ENCODE peak calls at places on chromosomes 5 and 9, in seven cellular contexts. One of them, this sample, is unnamed.

GRCh38 chr9:76101472-76101871 is 211.0 kb downstream of the PCSK5 start:
- DNase-seq in pancreas: no peak
- DNase-seq in colonic mucosa: no peak
- DNase-seq in endothelial cell of umbilical vein: no peak
- DNase-seq in neuronal stem cell: no peak
- DNase-seq in psoas muscle: no peak
- DNase-seq in tibial nerve: no peak
- DNase-seq in this sample: no peak

GRCh38 chr5:1010181-1010510 is 1.5 kb downstream of the NKD2 start:
- DNase-seq in neuronal stem cell: no peak
- DNase-seq in colonic mucosa: no peak
- DNase-seq in psoas muscle: no peak
- DNase-seq in pancreas: no peak
- DNase-seq in endothelial cell of umbilical vein: no peak
- DNase-seq in tibial nerve: no peak
- DNase-seq in this sample: no peak

GRCh38 chr5:69265931-69266330 is 31.2 kb downstream of the CDK7 start:
- DNase-seq in pancreas: no peak
- DNase-seq in neuronal stem cell: peak; percentile 51
- DNase-seq in tibial nerve: no peak
- DNase-seq in colonic mucosa: no peak
- DNase-seq in endothelial cell of umbilical vein: no peak
- DNase-seq in psoas muscle: no peak
- DNase-seq in this sample: peak; percentile 57

GRCh38 chr9:79757906-79758669 is 186.3 kb downstream of the TLE4 start:
- DNase-seq in endothelial cell of umbilical vein: peak; percentile 31
- DNase-seq in pancreas: no peak
- DNase-seq in neuronal stem cell: no peak
- DNase-seq in colonic mucosa: no peak
- DNase-seq in tibial nerve: no peak
- DNase-seq in psoas muscle: no peak
- DNase-seq in this sample: no peak

GRCh38 chr9:24801344-24801743 is 255.6 kb upstream of the IZUMO3 start:
- DNase-seq in endothelial cell of umbilical vein: no peak
- DNase-seq in psoas muscle: no peak
- DNase-seq in colonic mucosa: no peak
- DNase-seq in tibial nerve: no peak
- DNase-seq in pancreas: no peak
- DNase-seq in neuronal stem cell: no peak
- DNase-seq in this sample: no peak

GRCh38 chr5:135543151-135543818 is 7.5 kb upstream of the NEUROG1 start:
- DNase-seq in endothelial cell of umbilical vein: no peak
- DNase-seq in tibial nerve: no peak
- DNase-seq in pancreas: no peak
- DNase-seq in neuronal stem cell: peak; percentile 44
- DNase-seq in colonic mucosa: no peak
- DNase-seq in psoas muscle: no peak
- DNase-seq in this sample: no peak

GRCh38 chr9:130043654-130044623 is 950 bp upstream of the FNBP1 start:
- DNase-seq in psoas muscle: peak; percentile 72
- DNase-seq in tibial nerve: peak; percentile 71
- DNase-seq in endothelial cell of umbilical vein: peak; percentile 74
- DNase-seq in colonic mucosa: peak; percentile 56
- DNase-seq in neuronal stem cell: no peak
- DNase-seq in pancreas: peak; percentile 12
- DNase-seq in this sample: no peak

GRCh38 chr5:60576425-60576824 is 123.5 kb downstream of the DEPDC1B start:
- DNase-seq in psoas muscle: no peak
- DNase-seq in pancreas: no peak
- DNase-seq in endothelial cell of umbilical vein: no peak
- DNase-seq in colonic mucosa: no peak
- DNase-seq in tibial nerve: no peak
- DNase-seq in neuronal stem cell: no peak
- DNase-seq in this sample: no peak

GRCh38 chr9:100639851-100640250 is 62.0 kb downstream of the CAVIN4 start:
- DNase-seq in pancreas: no peak
- DNase-seq in tibial nerve: no peak
- DNase-seq in endothelial cell of umbilical vein: no peak
- DNase-seq in neuronal stem cell: no peak
- DNase-seq in colonic mucosa: no peak
- DNase-seq in psoas muscle: no peak
- DNase-seq in this sample: no peak

GRCh38 chr5:56668996-56669395 is 146.4 kb upstream of the MAP3K1 start:
- DNase-seq in psoas muscle: no peak
- DNase-seq in neuronal stem cell: no peak
- DNase-seq in pancreas: no peak
- DNase-seq in colonic mucosa: no peak
- DNase-seq in tibial nerve: no peak
- DNase-seq in endothelial cell of umbilical vein: no peak
- DNase-seq in this sample: no peak

GRCh38 chr5:56534102-56534501 is 281.2 kb upstream of the MAP3K1 start:
- DNase-seq in neuronal stem cell: no peak
- DNase-seq in psoas muscle: no peak
- DNase-seq in tibial nerve: no peak
- DNase-seq in endothelial cell of umbilical vein: no peak
- DNase-seq in colonic mucosa: no peak
- DNase-seq in pancreas: no peak
- DNase-seq in this sample: no peak

GRCh38 chr5:179530069-179530998 is 20.0 kb upstream of the RUFY1 start:
- DNase-seq in endothelial cell of umbilical vein: peak; percentile 75
- DNase-seq in pancreas: no peak
- DNase-seq in colonic mucosa: peak; percentile 68
- DNase-seq in neuronal stem cell: peak; percentile 5
- DNase-seq in tibial nerve: no peak
- DNase-seq in psoas muscle: peak; percentile 79
- DNase-seq in this sample: no peak

GRCh38 chr5:60287174-60287771 is 393.7 kb upstream of the PDE4D start:
- DNase-seq in pancreas: peak; percentile 25
- DNase-seq in colonic mucosa: peak; percentile 43
- DNase-seq in psoas muscle: no peak
- DNase-seq in neuronal stem cell: peak; percentile 69
- DNase-seq in tibial nerve: no peak
- DNase-seq in endothelial cell of umbilical vein: peak; percentile 62
- DNase-seq in this sample: peak; percentile 55

GRCh38 chr9:129464972-129465833 is 155.7 kb downstream of the C9orf50 start:
- DNase-seq in colonic mucosa: no peak
- DNase-seq in endothelial cell of umbilical vein: no peak
- DNase-seq in neuronal stem cell: no peak
- DNase-seq in psoas muscle: peak; percentile 71
- DNase-seq in pancreas: no peak
- DNase-seq in tibial nerve: no peak
- DNase-seq in this sample: no peak

GRCh38 chr5:115843444-115844130 is 1.9 kb downstream of the AP3S1 start:
- DNase-seq in neuronal stem cell: no peak
- DNase-seq in psoas muscle: no peak
- DNase-seq in pancreas: no peak
- DNase-seq in endothelial cell of umbilical vein: no peak
- DNase-seq in colonic mucosa: no peak
- DNase-seq in tibial nerve: no peak
- DNase-seq in this sample: no peak

GRCh38 chr5:115841382-115842088 is at the start of the genes AP3S1 and ATG12:
- DNase-seq in endothelial cell of umbilical vein: peak; percentile 95
- DNase-seq in psoas muscle: peak; percentile 95
- DNase-seq in pancreas: peak; percentile 87
- DNase-seq in neuronal stem cell: peak; percentile 89
- DNase-seq in colonic mucosa: peak; percentile 94
- DNase-seq in tibial nerve: peak; percentile 89
- DNase-seq in this sample: peak; percentile 81

GRCh38 chr5:115842089-115842881 is 550 bp downstream of the AP3S1 start:
- DNase-seq in pancreas: no peak
- DNase-seq in neuronal stem cell: no peak
- DNase-seq in psoas muscle: no peak
- DNase-seq in colonic mucosa: peak; percentile 32
- DNase-seq in tibial nerve: peak; percentile 22
- DNase-seq in endothelial cell of umbilical vein: no peak
- DNase-seq in this sample: no peak

GRCh38 chr5:115842952-115843351 is 1.2 kb downstream of the AP3S1 start:
- DNase-seq in tibial nerve: no peak
- DNase-seq in neuronal stem cell: no peak
- DNase-seq in psoas muscle: no peak
- DNase-seq in endothelial cell of umbilical vein: peak; percentile 49
- DNase-seq in colonic mucosa: no peak
- DNase-seq in pancreas: no peak
- DNase-seq in this sample: no peak

DNA sequence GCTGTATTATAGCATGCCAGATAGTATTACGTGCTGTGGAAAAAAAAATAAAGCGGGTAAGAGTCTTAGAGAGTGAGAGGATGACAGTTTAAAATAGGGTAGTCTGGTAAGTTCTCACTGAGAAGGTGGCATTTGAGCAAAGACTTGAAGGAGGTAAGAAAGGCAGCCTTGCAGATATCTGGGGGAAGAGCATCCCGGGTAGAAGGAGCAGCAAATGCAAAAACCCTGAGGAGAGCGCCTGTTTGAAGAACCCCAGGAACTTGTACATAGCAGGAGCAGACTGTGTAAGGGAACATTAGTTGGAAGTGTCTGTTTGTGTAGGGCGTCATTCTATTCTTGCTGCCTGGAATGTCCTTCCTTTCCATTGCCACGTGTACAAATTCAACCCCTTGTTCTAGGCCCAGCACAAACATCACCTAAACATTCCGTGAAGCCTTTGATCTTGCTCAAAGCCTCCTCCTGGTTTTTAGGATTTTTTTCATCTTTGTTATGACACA is 2.6 kb downstream of the AP3S1 start:
- DNase-seq in pancreas: no peak
- DNase-seq in tibial nerve: no peak
- DNase-seq in neuronal stem cell: no peak
- DNase-seq in colonic mucosa: no peak
- DNase-seq in psoas muscle: no peak
- DNase-seq in endothelial cell of umbilical vein: peak; percentile 67
- DNase-seq in this sample: no peak
- H3K4me3 ChIP-seq in pancreas: no peak overlapping the region
- H3K4me3 ChIP-seq in tibial nerve: no peak overlapping the region
- H3K4me3 ChIP-seq in neuronal stem cell: no peak overlapping the region
- H3K4me3 ChIP-seq in colonic mucosa: no peak overlapping the region
- H3K4me3 ChIP-seq in psoas muscle: peak overlapping the region; percentile 87
- H3K4me3 ChIP-seq in endothelial cell of umbilical vein: no peak overlapping the region
- H3K4me3 ChIP-seq in this sample: no peak overlapping the region

DNA sequence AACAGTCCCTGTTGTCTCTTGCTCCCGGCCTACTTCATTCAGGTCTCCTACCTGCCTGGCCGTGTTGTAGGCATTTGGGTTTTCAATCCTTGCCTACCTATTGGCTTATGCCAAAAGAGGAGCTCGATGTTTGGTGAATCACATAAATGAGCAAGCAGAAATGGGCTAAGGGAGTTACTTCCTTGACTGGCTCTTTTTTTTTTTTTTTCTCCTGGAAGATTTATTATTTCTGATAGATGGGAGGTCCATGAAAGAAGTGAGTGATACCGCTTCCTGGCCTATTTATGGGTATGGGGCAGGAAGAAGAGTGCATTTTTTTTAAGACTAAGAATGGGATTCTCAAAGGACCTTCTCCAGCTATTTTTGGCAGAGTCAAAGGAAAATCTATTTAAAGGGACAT is 294.0 kb downstream of the ARHGAP26 start:
- DNase-seq in colonic mucosa: no peak
- DNase-seq in tibial nerve: no peak
- DNase-seq in neuronal stem cell: no peak
- DNase-seq in endothelial cell of umbilical vein: peak; percentile 48
- DNase-seq in pancreas: no peak
- DNase-seq in psoas muscle: no peak
- DNase-seq in this sample: no peak
- H3K4me1 ChIP-seq in colonic mucosa: no peaks in the 10 kb centered on the region
- H3K4me1 ChIP-seq in tibial nerve: peaks cover 34% of the 10 kb centered on the region
- H3K4me1 ChIP-seq in neuronal stem cell: no peaks in the 10 kb centered on the region
- H3K4me1 ChIP-seq in endothelial cell of umbilical vein: peaks cover 50% of the 10 kb centered on the region
- H3K4me1 ChIP-seq in pancreas: no peaks in the 10 kb centered on the region
- H3K4me1 ChIP-seq in psoas muscle: peaks cover 83% of the 10 kb centered on the region
- H3K4me1 ChIP-seq in this sample: peaks cover 3% of the 10 kb centered on the region

DNA sequence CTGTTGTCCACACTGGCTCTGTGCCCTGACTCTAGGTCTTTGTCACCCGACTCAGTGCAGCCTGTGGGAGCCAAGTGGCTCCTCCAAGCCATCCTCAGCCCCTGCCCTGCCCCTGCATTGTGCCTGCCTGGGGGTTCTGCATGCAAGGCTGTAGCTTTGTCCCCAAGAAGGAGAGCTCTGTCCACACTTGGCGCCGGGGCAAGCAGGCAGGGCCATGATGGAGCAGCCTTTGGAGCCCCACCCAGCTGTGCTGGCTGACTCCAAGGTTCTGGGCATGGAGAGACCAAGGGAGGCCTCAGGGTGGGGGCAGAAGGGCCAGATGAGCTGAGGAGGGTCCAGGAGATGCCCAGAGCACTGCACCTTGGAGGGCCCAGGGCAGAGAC is 226.2 kb downstream of the CACNA1B start:
- DNase-seq in endothelial cell of umbilical vein: no peak
- DNase-seq in colonic mucosa: peak; percentile 5
- DNase-seq in tibial nerve: no peak
- DNase-seq in neuronal stem cell: no peak
- DNase-seq in pancreas: no peak
- DNase-seq in psoas muscle: no peak
- DNase-seq in this sample: no peak
- H3K9me3 ChIP-seq in endothelial cell of umbilical vein: peaks cover 4% of the 10 kb centered on the region
- H3K9me3 ChIP-seq in colonic mucosa: no peaks in the 10 kb centered on the region
- H3K9me3 ChIP-seq in tibial nerve: no peaks in the 10 kb centered on the region
- H3K9me3 ChIP-seq in neuronal stem cell: no peaks in the 10 kb centered on the region
- H3K9me3 ChIP-seq in pancreas: no peaks in the 10 kb centered on the region
- H3K9me3 ChIP-seq in psoas muscle: no peaks in the 10 kb centered on the region
- H3K9me3 ChIP-seq in this sample: no peaks in the 10 kb centered on the region

DNA sequence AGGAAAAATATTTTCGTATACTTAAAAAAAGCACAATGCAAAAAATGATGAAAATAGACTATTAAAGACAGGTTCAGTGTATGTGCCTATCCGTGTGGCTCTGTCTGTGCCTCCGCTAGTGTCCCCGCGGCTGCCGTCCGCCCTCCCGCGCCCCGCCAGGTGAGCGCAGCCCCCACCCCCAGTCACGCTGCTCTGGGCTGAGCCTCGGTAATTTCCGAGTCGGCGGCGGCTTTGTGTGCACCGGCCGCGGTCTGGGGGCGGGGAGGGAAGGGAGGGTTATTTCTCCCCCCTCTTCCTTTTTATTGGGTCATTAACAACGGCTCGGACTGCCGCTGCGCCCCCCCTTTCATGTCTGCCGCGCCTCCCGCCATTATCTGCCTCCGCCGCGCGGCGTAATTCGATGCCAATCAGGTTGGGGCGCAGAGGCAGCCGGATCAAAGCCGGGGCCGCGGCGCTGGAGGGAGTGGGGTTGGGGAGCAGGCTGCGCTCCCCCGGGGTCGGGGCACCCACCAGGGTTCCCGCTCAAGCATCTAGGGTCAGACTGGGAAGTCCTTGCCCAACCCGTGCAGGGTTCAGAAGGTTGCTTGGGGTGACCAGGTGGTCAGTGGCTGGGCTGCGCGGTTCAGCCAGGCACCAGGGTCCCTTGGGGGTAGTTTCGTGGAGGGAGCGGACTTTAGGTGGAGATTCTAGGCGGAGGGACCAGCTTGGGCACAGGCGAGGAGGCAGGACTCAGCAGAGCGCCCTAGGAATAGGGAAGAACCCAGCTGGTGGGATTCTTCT is 39.5 kb upstream of the PSD2 start:
- DNase-seq in endothelial cell of umbilical vein: no peak
- DNase-seq in tibial nerve: no peak
- DNase-seq in colonic mucosa: no peak
- DNase-seq in pancreas: no peak
- DNase-seq in neuronal stem cell: no peak
- DNase-seq in psoas muscle: no peak
- DNase-seq in this sample: no peak
- H3K4me3 ChIP-seq in endothelial cell of umbilical vein: no peak overlapping the region
- H3K4me3 ChIP-seq in tibial nerve: peak overlapping the region; percentile 31
- H3K4me3 ChIP-seq in colonic mucosa: no peak overlapping the region
- H3K4me3 ChIP-seq in pancreas: peak overlapping the region; percentile 5
- H3K4me3 ChIP-seq in neuronal stem cell: no peak overlapping the region
- H3K4me3 ChIP-seq in psoas muscle: peak overlapping the region; percentile 48
- H3K4me3 ChIP-seq in this sample: peak overlapping the region; percentile 27

This sample was measured in iPS DF 6.9.